ENCODE peak calls at places on chromosomes 13 and 19, in five cellular contexts. G, Z, H, X and U are unnamed samples. For H3K4me1, the result is how much of the 10 kb centered on the place peaks cover.

GRCh38 chr13:72258340-72258981 is 391.5 kb upstream of the DACH1 start:
- DNase-seq in G (no peak), Z (no peak), H (no peak), X (no peak), U (no peak)

GRCh38 chr19:287381-287871 is 3.8 kb downstream of the PLPP2 start:
- DNase-seq in G (no peak), Z (no peak), H (no peak), X (no peak), U (no peak)

GRCh38 chr19:4058696-4059492 is 7.8 kb downstream of the ZBTB7A start:
- DNase-seq in G (no peak), Z (no peak), H (peak), X (no peak), U (no peak)

GRCh38 chr13:23618341-23618740 is 48.1 kb downstream of the TNFRSF19 start:
- DNase-seq in G (no peak), Z (no peak), H (no peak), X (no peak), U (no peak)

GRCh38 chr13:113358653-113359052 is 5.3 kb downstream of the GRTP1 start:
- DNase-seq in G (no peak), Z (no peak), H (no peak), X (no peak), U (no peak)

GRCh38 chr13:38687246-38688229 is 661 bp downstream of the FREM2 start:
- DNase-seq in G (no peak), Z (no peak), H (no peak), X (peak), U (no peak)

GRCh38 chr13:31213681-31214289 is 14.0 kb downstream of the B3GLCT start:
- DNase-seq in G (no peak), Z (no peak), H (no peak), X (no peak), U (no peak)

GRCh38 chr13:102440259-102440936 is 38.5 kb upstream of the FGF14 start:
- DNase-seq in G (no peak), Z (no peak), H (no peak), X (peak), U (no peak)

GRCh38 chr19:48170817-48171347 is 402 bp downstream of the ZSWIM9 start:
- DNase-seq in G (no peak), Z (no peak), H (no peak), X (no peak), U (peak)

GRCh38 chr13:38538412-38538811 is 148.5 kb upstream of the FREM2 start:
- DNase-seq in G (no peak), Z (no peak), H (no peak), X (no peak), U (no peak)

GRCh38 chr13:78317030-78317429 is 286.3 kb downstream of the POU4F1 start:
- DNase-seq in G (no peak), Z (peak), H (no peak), X (no peak), U (no peak)

GRCh38 chr13:58855283-58855682 is 1223.7 kb downstream of the PCDH17 start:
- DNase-seq in G (no peak), Z (no peak), H (no peak), X (no peak), U (no peak)

GRCh38 chr19:30535011-30535410 is 162.8 kb downstream of the ZNF536 start:
- DNase-seq in G (no peak), Z (no peak), H (no peak), X (no peak), U (no peak)

GRCh38 chr19:23314505-23315241 is 64.5 kb upstream of the ZNF724 start:
- DNase-seq in G (no peak), Z (no peak), H (no peak), X (no peak), U (no peak)

GRCh38 chr19:46896076-46896794 is 35.4 kb downstream of the ARHGAP35 start:
- DNase-seq in G (no peak), Z (no peak), H (no peak), X (no peak), U (no peak)

GRCh38 chr19:46385636-46386035 is 27.7 kb downstream of the CCDC8 start:
- DNase-seq in G (no peak), Z (no peak), H (no peak), X (peak), U (no peak)

GRCh38 chr19:45464861-45465427 is 2.9 kb upstream of the FOSB start:
- DNase-seq in G (no peak), Z (no peak), H (no peak), X (no peak), U (no peak)

GRCh38 chr19:33259532-33259931 is 33.9 kb upstream of the SLC7A10 start:
- DNase-seq in G (no peak), Z (no peak), H (no peak), X (no peak), U (no peak)

GRCh38 chr13:59266478-59267063 is 897.2 kb downstream of the DIAPH3 start:
- DNase-seq in G (no peak), Z (no peak), H (no peak), X (no peak), U (no peak)

GRCh38 chr13:59445812-59446211 is 717.9 kb downstream of the DIAPH3 start:
- DNase-seq in G (no peak), Z (no peak), H (no peak), X (no peak), U (no peak)

GRCh38 chr13:29472317-29472961 is 123.0 kb downstream of the SLC7A1 start:
- DNase-seq in G (no peak), Z (no peak), H (no peak), X (peak), U (no peak)

GRCh38 chr19:23071087-23071511 is 45.7 kb upstream of the ZNF730 start:
- DNase-seq in G (peak), Z (no peak), H (peak), X (peak), U (no peak)

GRCh38 chr19:1069009-1069779 is 2.2 kb downstream of the ARHGAP45 start:
- DNase-seq in G (peak), Z (no peak), H (no peak), X (no peak), U (peak)

GRCh38 chr19:4534836-4535658 is at the start of gene PLIN5:
- DNase-seq in G (peak), Z (peak), H (peak), X (peak), U (peak)

GRCh38 chr19:44807162-44807561 is 1.7 kb upstream of the BCAM start:
- DNase-seq in G (no peak), Z (no peak), H (no peak), X (no peak), U (no peak)

GRCh38 chr19:18429717-18430416 is 8.1 kb downstream of the ISYNA1 start:
- DNase-seq in G (no peak), Z (no peak), H (peak), X (no peak), U (no peak)

GRCh38 chr13:44870456-44870929 is 118.8 kb downstream of the NUFIP1 start:
- DNase-seq in G (peak), Z (no peak), H (no peak), X (peak), U (peak)

GRCh38 chr13:90105881-90106496 is 1241.5 kb upstream of the MIR17HG start:
- DNase-seq in G (no peak), Z (no peak), H (no peak), X (no peak), U (no peak)

GRCh38 chr13:21676611-21677021 is 5.7 kb downstream of the FGF9 start:
- DNase-seq in G (no peak), Z (peak), H (no peak), X (peak), U (peak)

GRCh38 chr19:14835011-14835410 is at the start of the genes OR7A5 and OR7C1:
- DNase-seq in G (no peak), Z (no peak), H (no peak), X (no peak), U (no peak)

GRCh38 chr13:27534108-27534975 is 84.0 kb upstream of the MTIF3 start:
- DNase-seq in G (no peak), Z (no peak), H (no peak), X (no peak), U (no peak)

GRCh38 chr19:397321-397720 is 11.6 kb downstream of the C2CD4C start:
- DNase-seq in G (no peak), Z (no peak), H (peak), X (no peak), U (no peak)

GRCh38 chr13:19618925-19619324 is 14.5 kb upstream of the MPHOSPH8 start:
- DNase-seq in G (no peak), Z (no peak), H (no peak), X (no peak), U (no peak)

GRCh38 chr19:1286859-1287621 is 1.4 kb downstream of the EFNA2 start:
- DNase-seq in G (no peak), Z (no peak), H (no peak), X (no peak), U (no peak)

GRCh38 chr13:100790405-100790804 is 115.8 kb upstream of the TMTC4 start:
- DNase-seq in G (no peak), Z (no peak), H (no peak), X (no peak), U (no peak)

GRCh38 chr13:104024416-104025170 is 958.4 kb upstream of the SLC10A2 start:
- DNase-seq in G (no peak), Z (no peak), H (no peak), X (no peak), U (no peak)

GRCh38 chr13:50073340-50073739 is 58.1 kb downstream of the KCNRG start:
- DNase-seq in G (no peak), Z (no peak), H (no peak), X (no peak), U (no peak)
- H3K4me1 ChIP-seq in G (under half), Z (under half), H (under half), X (under half), U (under half)

GRCh38 chr13:42039457-42039945 is 8.9 kb upstream of the DGKH start:
- DNase-seq in G (no peak), Z (peak), H (no peak), X (no peak), U (no peak)

GRCh38 chr13:42039946-42040729 is 8.3 kb upstream of the DGKH start:
- DNase-seq in G (peak), Z (peak), H (peak), X (peak), U (peak)

GRCh38 chr13:42040730-42041016 is 7.8 kb upstream of the DGKH start:
- DNase-seq in G (no peak), Z (no peak), H (no peak), X (no peak), U (no peak)

GRCh38 chr13:42041684-42042035 is 6.8 kb upstream of the DGKH start:
- DNase-seq in G (peak), Z (peak), H (peak), X (peak), U (peak)

GRCh38 chr13:42041017-42041683 is 7.3 kb upstream of the DGKH start:
- DNase-seq in G (peak), Z (peak), H (peak), X (peak), U (peak)
- H3K27ac ChIP-seq in G (peak), Z (no peak), H (peak), X (peak), U (peak)

DNA sequence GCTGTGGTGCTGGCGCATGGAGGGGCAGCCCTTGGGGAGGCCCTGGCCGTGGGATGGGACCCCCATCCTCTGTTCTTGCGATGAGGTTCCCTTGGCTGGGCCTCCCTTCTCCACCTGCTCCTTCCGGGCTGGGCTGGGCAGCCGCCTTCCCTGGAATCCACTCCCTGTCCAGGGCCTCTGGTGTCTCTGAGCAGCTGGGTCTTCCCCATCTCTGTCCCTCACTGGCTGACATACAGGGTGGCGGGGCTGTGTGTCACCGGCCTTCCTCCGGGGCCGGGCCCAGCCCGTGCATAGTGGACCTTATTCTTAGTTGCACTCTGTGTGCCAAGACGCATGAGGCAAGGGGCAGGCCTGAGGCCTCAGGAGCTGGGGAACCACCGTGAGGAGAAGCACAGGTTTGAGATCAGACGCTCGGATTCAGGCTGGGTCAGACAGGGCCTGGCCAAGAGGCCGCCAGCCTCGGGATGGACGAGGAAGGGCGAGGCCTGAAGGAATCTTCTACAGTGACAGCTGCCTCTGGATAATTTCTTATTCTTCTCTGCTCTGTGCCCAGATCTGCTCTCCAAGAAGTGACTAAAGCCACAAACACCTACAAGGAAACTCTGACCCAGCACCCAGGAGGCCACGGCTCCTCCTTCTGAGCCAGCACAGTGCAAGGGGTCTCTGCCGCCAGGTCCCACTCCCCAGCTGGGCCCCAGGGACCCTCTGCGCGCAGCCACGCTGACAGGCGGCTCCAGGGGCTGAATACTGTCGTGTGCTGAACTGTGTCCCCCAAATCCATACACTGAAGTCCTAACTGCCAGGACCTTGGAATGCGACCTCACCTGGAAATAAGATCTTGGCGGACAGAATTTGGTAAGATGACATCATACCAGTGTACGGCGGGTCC is 11.0 kb downstream of the SGTA start:
- DNase-seq in G (no peak), Z (no peak), H (no peak), X (no peak), U (peak)
- H3K4me1 ChIP-seq in G (half or more), Z (under half), H (under half), X (under half), U (half or more)

GRCh38 chr19:13093407-13094284 is 9.0 kb downstream of the LYL1 start:
- DNase-seq in G (peak), Z (peak), H (peak), X (peak), U (peak)

GRCh38 chr19:13095393-13095784 is 7.3 kb downstream of the LYL1 start:
- DNase-seq in G (no peak), Z (no peak), H (peak), X (no peak), U (no peak)

GRCh38 chr19:13094771-13095392 is 7.8 kb downstream of the LYL1 start:
- DNase-seq in G (no peak), Z (no peak), H (peak), X (no peak), U (no peak)

GRCh38 chr19:13092608-13093260 is 9.9 kb downstream of the LYL1 start:
- DNase-seq in G (no peak), Z (no peak), H (peak), X (no peak), U (no peak)

GRCh38 chr19:13094285-13094595 is 8.4 kb downstream of the LYL1 start:
- DNase-seq in G (no peak), Z (no peak), H (peak), X (no peak), U (no peak)
- H3K27ac ChIP-seq in G (peak), Z (no peak), H (peak), X (no peak), U (peak)

DNA sequence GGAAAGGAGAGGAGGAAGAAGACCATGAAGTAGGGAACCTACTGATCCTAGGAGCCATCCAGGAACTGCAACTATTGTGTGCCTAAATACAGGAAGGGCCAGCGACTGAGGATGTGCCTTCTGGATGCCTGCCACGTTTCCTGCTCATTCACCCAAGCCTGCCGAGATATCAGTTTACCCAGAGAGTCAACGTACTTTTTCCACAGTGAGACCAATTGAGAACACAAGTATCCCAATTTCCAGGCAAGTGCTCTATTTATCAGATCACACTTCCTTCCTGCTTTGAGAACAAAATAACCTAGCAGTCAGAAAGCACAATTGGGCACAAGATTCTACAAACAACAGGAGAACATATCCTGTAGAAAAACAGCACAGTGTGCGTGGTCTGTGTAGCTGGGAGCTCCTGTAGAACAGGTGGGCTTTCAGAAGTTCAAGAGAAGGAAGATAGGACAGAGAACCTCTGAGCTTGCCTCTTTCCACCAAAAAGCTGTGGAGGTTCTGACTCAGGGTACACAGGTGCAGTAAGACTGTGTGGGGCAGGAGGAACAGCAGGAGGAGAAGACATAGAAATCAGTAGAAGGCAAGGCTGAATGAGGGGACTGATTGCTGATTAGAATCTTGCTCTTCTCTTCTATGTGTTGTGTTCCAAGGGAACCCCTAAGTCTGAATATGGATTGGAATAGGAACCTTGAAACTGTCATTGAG is 122.6 kb downstream of the AKAP11 start:
- DNase-seq in G (no peak), Z (no peak), H (no peak), X (no peak), U (no peak)
- H3K4me1 ChIP-seq in G (under half), Z (under half), H (under half), X (under half), U (under half)

GRCh38 chr13:111283457-111283856 is 37.0 kb upstream of the TEX29 start:
- DNase-seq in G (no peak), Z (no peak), H (no peak), X (no peak), U (no peak)
- H3K27ac ChIP-seq in G (peak), Z (no peak), H (no peak), X (no peak), U (peak)

GRCh38 chr13:99375806-99376080 is 68.5 kb upstream of the GPR183 start:
- DNase-seq in G (no peak), Z (no peak), H (no peak), X (no peak), U (no peak)
- H3K4me1 ChIP-seq in G (under half), Z (under half), H (under half), X (under half), U (under half)

DNA sequence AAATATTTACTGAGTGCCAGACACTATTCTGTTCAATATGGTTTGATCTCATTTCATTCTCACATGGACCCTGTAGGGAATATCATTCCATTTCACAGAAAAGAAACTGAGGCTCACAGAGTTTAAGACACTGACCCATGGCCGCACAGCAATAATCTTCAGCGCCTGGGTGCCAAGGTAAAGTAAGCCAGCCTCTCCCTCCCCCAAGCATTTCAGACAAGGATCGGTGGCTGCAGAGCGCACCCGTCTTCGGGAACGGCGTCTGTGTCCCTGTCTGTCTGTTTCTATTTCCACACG is 4.3 kb upstream of the PDE4A start:
- DNase-seq in G (no peak), Z (no peak), H (no peak), X (no peak), U (no peak)
- H3K27ac ChIP-seq in G (peak), Z (no peak), H (no peak), X (peak), U (peak)